ENCODE peak calls at places on chromosomes 16 and 17, in four cellular contexts. D is neural crest cell, J is psoas muscle, S is NCI-H1436. B is an unnamed sample.

GRCh38 chr16:25317732-25318316 is 60.2 kb upstream of the ZKSCAN2 start:
- DNase-seq in S (no peak), J (no peak), D (no peak), B (no peak)

GRCh38 chr17:7056386-7056785 is 12.5 kb upstream of the SLC16A11 start:
- DNase-seq in D (no peak), S (no peak), J (no peak), B (no peak)

GRCh38 chr16:65117701-65118448 is 4.0 kb downstream of the CDH11 start:
- DNase-seq in J (peak), D (peak), S (peak), B (peak)

GRCh38 chr16:11560701-11561439 is 25.8 kb downstream of the LITAF start:
- DNase-seq in S (no peak), D (no peak), J (no peak), B (no peak)

GRCh38 chr16:86537486-86537885 is 17.5 kb downstream of the MTHFSD start:
- DNase-seq in J (no peak), D (no peak), S (no peak), B (no peak)

GRCh38 chr16:24906199-24906808 is 60.5 kb downstream of the SLC5A11 start:
- DNase-seq in S (no peak), J (no peak), D (no peak), B (no peak)

GRCh38 chr17:6376901-6377300 is 58.0 kb downstream of the AIPL1 start:
- DNase-seq in D (peak), S (no peak), J (no peak), B (no peak)

GRCh38 chr16:81035975-81036750 is 521 bp downstream of the ATMIN start:
- DNase-seq in J (peak), D (peak), S (no peak), B (peak)

GRCh38 chr17:58344047-58344790 is 7.8 kb downstream of the SUPT4H1 start:
- DNase-seq in D (no peak), J (no peak), S (no peak), B (peak)

GRCh38 chr17:74369221-74369620 is 1.9 kb downstream of the GPR142 start:
- DNase-seq in D (no peak), J (peak), S (peak), B (peak)

GRCh38 chr17:63550816-63551639 is 751 bp downstream of the DCAF7 start:
- DNase-seq in J (no peak), S (peak), D (peak), B (peak)

GRCh38 chr17:82399030-82399429 is 19.1 kb upstream of the HEXD start:
- DNase-seq in J (peak), S (no peak), D (no peak), B (no peak)

GRCh38 chr16:25109643-25110042 is 1.9 kb upstream of the LCMT1 start:
- DNase-seq in J (peak), D (no peak), S (no peak), B (no peak)

GRCh38 chr17:11637796-11638195 is 39.5 kb downstream of the DNAH9 start:
- DNase-seq in S (no peak), J (no peak), D (no peak), B (no peak)

GRCh38 chr17:19254651-19255050 is 17.5 kb downstream of the EPN2 start:
- DNase-seq in D (no peak), J (no peak), S (no peak), B (no peak)

GRCh38 chr17:43418441-43419374 is 19.9 kb downstream of the ARL4D start:
- DNase-seq in D (no peak), S (peak), J (peak), B (no peak)

GRCh38 chr17:45428954-45429337 is 3.7 kb downstream of the ARHGAP27 start:
- DNase-seq in J (no peak), S (no peak), D (no peak), B (no peak)

GRCh38 chr16:56246051-56246817 is 54.9 kb downstream of the GNAO1 start:
- DNase-seq in J (no peak), S (no peak), D (no peak), B (no peak)

GRCh38 chr17:74032222-74032621 is 171.3 kb upstream of the RPL38 start:
- DNase-seq in D (no peak), J (no peak), S (no peak), B (no peak)

GRCh38 chr17:29347831-29348281 is 42.3 kb upstream of the TAOK1 start:
- DNase-seq in J (no peak), S (no peak), D (no peak), B (no peak)

B was measured in stomach.